ENCODE peak calls at places on chromosomes 1 and 21, in six cellular contexts. E, C, S, B, W and P are unnamed samples.

GRCh38 chr1:48214820-48215219 is 7.7 kb upstream of the SLC5A9 start:
- DNase-seq in E (no peak), C (no peak), S (no peak), B (no peak), W (no peak), P (no peak)

GRCh38 chr21:22575165-22575584 is 1577.0 kb downstream of the NCAM2 start:
- DNase-seq in E (no peak), C (no peak), S (no peak), B (no peak), W (peak; percentile 52), P (no peak)

GRCh38 chr1:204520834-204521709 is 4.9 kb downstream of the MDM4 start:
- DNase-seq in E (peak; percentile 51), C (no peak), S (no peak), B (peak; percentile 33), W (peak; percentile 26), P (peak; percentile 67)

GRCh38 chr1:201562257-201562656 is 23.3 kb downstream of the NAV1 start:
- DNase-seq in E (no peak), C (peak; percentile 87), S (peak; percentile 46), B (no peak), W (no peak), P (peak; percentile 90)

GRCh38 chr1:33410091-33410701 is 20.7 kb downstream of the PHC2 start:
- DNase-seq in E (no peak), C (no peak), S (no peak), B (no peak), W (no peak), P (no peak)

GRCh38 chr1:160224606-160225005 is 19.4 kb downstream of the PEA15 start:
- DNase-seq in E (no peak), C (no peak), S (no peak), B (no peak), W (no peak), P (no peak)

GRCh38 chr1:44688760-44689446 is 14.4 kb downstream of the ARMH1 start:
- DNase-seq in E (no peak), C (no peak), S (no peak), B (no peak), W (no peak), P (no peak)

GRCh38 chr1:2972879-2973575 is 48.2 kb upstream of the ACTRT2 start:
- DNase-seq in E (no peak), C (no peak), S (no peak), B (no peak), W (no peak), P (no peak)

GRCh38 chr1:36968730-36969129 is 65.6 kb downstream of the GRIK3 start:
- DNase-seq in E (no peak), C (no peak), S (no peak), B (no peak), W (peak; percentile 98), P (no peak)

GRCh38 chr1:208542309-208542708 is 298.1 kb upstream of the PLXNA2 start:
- DNase-seq in E (no peak), C (no peak), S (no peak), B (no peak), W (no peak), P (no peak)

GRCh38 chr1:26296340-26297056 is 9.9 kb downstream of the UBXN11 start:
- DNase-seq in E (no peak), C (no peak), S (no peak), B (no peak), W (no peak), P (no peak)

GRCh38 chr1:94083653-94084052 is 37.3 kb downstream of the ABCA4 start:
- DNase-seq in E (no peak), C (no peak), S (no peak), B (no peak), W (no peak), P (no peak)